ENCODE peak calls at places on chromosome 2, in five cellular contexts. Q, F, N, V and G are unnamed samples.

GRCh38 chr2:214117054-214117453 is 293.8 kb upstream of the VWC2L start:
- DNase-seq in Q (no peak), F (no peak), N (no peak), V (no peak), G (no peak)

GRCh38 chr2:64604929-64605550 is 48.7 kb downstream of the SERTAD2 start:
- DNase-seq in Q (no peak), F (no peak), N (no peak), V (peak), G (peak)

GRCh38 chr2:57552885-57553284 is 493.7 kb upstream of the VRK2 start:
- DNase-seq in Q (no peak), F (no peak), N (no peak), V (no peak), G (no peak)

GRCh38 chr2:240111253-240111652 is 24.9 kb downstream of the COPS9 start:
- DNase-seq in Q (no peak), F (no peak), N (no peak), V (peak), G (no peak)

GRCh38 chr2:194854941-194855340 is 802.1 kb upstream of the SLC39A10 start:
- DNase-seq in Q (no peak), F (no peak), N (no peak), V (no peak), G (no peak)

GRCh38 chr2:8633735-8634313 is 48.0 kb upstream of the ID2 start:
- DNase-seq in Q (no peak), F (no peak), N (no peak), V (peak), G (peak)

GRCh38 chr2:110838657-110839357 is 106.4 kb downstream of the ACOXL start:
- DNase-seq in Q (no peak), F (no peak), N (no peak), V (no peak), G (no peak)

GRCh38 chr2:78498125-78498524 is 527.4 kb upstream of the REG3G start:
- DNase-seq in Q (no peak), F (no peak), N (no peak), V (no peak), G (no peak)

GRCh38 chr2:165055081-165055879 is 100.0 kb upstream of the SLC38A11 start:
- DNase-seq in Q (no peak), F (no peak), N (no peak), V (peak), G (no peak)

GRCh38 chr2:3289526-3289925 is 88.1 kb downstream of the EIPR1 start:
- DNase-seq in Q (peak), F (no peak), N (no peak), V (no peak), G (no peak)

GRCh38 chr2:203787954-203788353 is 79.6 kb upstream of the CTLA4 start:
- DNase-seq in Q (no peak), F (no peak), N (no peak), V (no peak), G (no peak)

GRCh38 chr2:127342101-127342500 is 45.7 kb downstream of the MAP3K2 start:
- DNase-seq in Q (no peak), F (peak), N (no peak), V (no peak), G (no peak)

GRCh38 chr2:100924520-100925451 is 77.3 kb upstream of the RPL31 start:
- DNase-seq in Q (no peak), F (peak), N (peak), V (peak), G (no peak)

GRCh38 chr2:185644828-185645227 is 93.8 kb upstream of the FSIP2 start:
- DNase-seq in Q (no peak), F (no peak), N (no peak), V (no peak), G (no peak)

GRCh38 chr2:222038086-222038802 is 260.6 kb downstream of the PAX3 start:
- DNase-seq in Q (no peak), F (no peak), N (no peak), V (peak), G (peak)

GRCh38 chr2:185806783-185807182 is 68.2 kb downstream of the FSIP2 start:
- DNase-seq in Q (no peak), F (no peak), N (no peak), V (no peak), G (no peak)

GRCh38 chr2:47274780-47275117 is 119.6 kb upstream of the STPG4 start:
- DNase-seq in Q (no peak), F (no peak), N (no peak), V (no peak), G (no peak)
- TF ChIP-seq CTCF in Q (no peak), F (no peak), N (no peak), V (no peak), G (no peak)

GRCh38 chr2:28406276-28407096 is 13.8 kb downstream of the FOSL2 start:
- DNase-seq in Q (peak), F (no peak), N (no peak), V (peak), G (peak)

GRCh38 chr2:28407131-28407975 is 14.7 kb downstream of the FOSL2 start:
- DNase-seq in Q (no peak), F (no peak), N (no peak), V (no peak), G (no peak)

GRCh38 chr2:28407976-28408690 is 15.5 kb downstream of the FOSL2 start:
- DNase-seq in Q (no peak), F (no peak), N (no peak), V (no peak), G (no peak)

GRCh38 chr2:28411166-28411755 is 18.6 kb downstream of the FOSL2 start:
- DNase-seq in Q (no peak), F (no peak), N (no peak), V (no peak), G (no peak)

DNA sequence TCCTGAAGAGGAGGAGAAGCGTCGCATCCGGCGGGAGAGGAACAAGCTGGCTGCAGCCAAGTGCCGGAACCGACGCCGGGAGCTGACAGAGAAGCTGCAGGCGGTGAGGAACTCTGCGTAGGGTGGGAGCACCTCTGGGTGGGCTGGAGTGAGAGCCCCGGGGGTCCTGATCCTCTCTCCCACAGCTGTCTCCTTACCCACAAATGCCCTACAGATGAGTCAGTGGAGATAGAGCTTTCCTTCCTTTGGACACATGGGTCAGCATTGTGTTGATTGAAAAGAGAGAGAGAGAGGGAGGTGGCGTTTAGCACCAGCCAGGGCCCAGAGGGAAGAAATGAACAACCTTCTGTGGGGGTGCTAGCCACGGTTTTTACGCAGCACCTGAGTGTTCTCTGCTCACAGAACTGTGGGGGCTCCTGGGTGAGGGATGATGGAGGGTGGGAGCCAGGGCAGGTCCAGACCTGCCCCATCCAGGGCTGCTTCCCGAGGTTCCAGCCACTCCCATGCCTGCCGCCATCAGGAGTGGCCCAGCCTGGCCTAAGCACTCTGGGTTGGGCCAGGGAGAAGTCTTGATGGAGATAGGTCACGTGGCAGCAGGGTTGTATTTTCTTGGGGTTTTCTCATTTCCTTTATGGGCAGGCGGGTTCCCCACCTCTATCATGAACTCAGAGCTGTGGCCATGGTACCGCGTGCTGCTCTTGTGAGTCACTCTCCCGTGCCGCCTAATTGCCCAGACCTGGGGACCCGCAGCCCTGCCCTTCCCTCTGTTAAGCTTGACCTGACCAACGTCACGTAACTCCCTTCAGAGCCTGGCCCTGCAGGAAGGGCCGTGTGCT is 16.3 kb downstream of the FOSL2 start:
- DNase-seq in Q (no peak), F (no peak), N (no peak), V (peak), G (peak)
- TF ChIP-seq CTCF in Q (no peak), F (no peak), N (no peak), V (no peak), G (no peak)

GRCh38 chr2:200445284-200445683 is 64.6 kb downstream of the KCTD18 start:
- DNase-seq in Q (no peak), F (no peak), N (no peak), V (no peak), G (no peak)
- TF ChIP-seq CTCF in Q (no peak), F (peak), N (no peak), V (no peak), G (no peak)

GRCh38 chr2:209141142-209141541 is 282.7 kb upstream of the MAP2 start:
- DNase-seq in Q (no peak), F (no peak), N (no peak), V (no peak), G (peak)
- TF ChIP-seq CTCF in Q (no peak), F (no peak), N (no peak), V (no peak), G (no peak)

GRCh38 chr2:106293379-106293778 is 99.3 kb upstream of the UXS1 start:
- DNase-seq in Q (no peak), F (no peak), N (no peak), V (no peak), G (no peak)
- TF ChIP-seq CTCF in Q (no peak), F (no peak), N (no peak), V (no peak), G (no peak)

GRCh38 chr2:12050381-12050780 is 303.9 kb downstream of the LPIN1 start:
- DNase-seq in Q (no peak), F (no peak), N (no peak), V (no peak), G (peak)
- TF ChIP-seq CTCF in Q (no peak), F (no peak), N (no peak), V (no peak), G (no peak)

GRCh38 chr2:141889788-141890187 is 241.0 kb downstream of the LRP1B start:
- DNase-seq in Q (no peak), F (no peak), N (no peak), V (no peak), G (no peak)
- TF ChIP-seq CTCF in Q (no peak), F (no peak), N (no peak), V (no peak), G (no peak)

GRCh38 chr2:149017116-149017985 is 21.1 kb upstream of the LYPD6B start:
- DNase-seq in Q (peak), F (peak), N (peak), V (peak), G (peak)

GRCh38 chr2:149019768-149020167 is 18.7 kb upstream of the LYPD6B start:
- DNase-seq in Q (no peak), F (no peak), N (no peak), V (no peak), G (peak)

GRCh38 chr2:149012545-149012944 is 26.0 kb upstream of the LYPD6B start:
- DNase-seq in Q (no peak), F (no peak), N (no peak), V (no peak), G (no peak)

GRCh38 chr2:149018971-149019370 is 19.5 kb upstream of the LYPD6B start:
- DNase-seq in Q (no peak), F (no peak), N (no peak), V (no peak), G (no peak)

DNA sequence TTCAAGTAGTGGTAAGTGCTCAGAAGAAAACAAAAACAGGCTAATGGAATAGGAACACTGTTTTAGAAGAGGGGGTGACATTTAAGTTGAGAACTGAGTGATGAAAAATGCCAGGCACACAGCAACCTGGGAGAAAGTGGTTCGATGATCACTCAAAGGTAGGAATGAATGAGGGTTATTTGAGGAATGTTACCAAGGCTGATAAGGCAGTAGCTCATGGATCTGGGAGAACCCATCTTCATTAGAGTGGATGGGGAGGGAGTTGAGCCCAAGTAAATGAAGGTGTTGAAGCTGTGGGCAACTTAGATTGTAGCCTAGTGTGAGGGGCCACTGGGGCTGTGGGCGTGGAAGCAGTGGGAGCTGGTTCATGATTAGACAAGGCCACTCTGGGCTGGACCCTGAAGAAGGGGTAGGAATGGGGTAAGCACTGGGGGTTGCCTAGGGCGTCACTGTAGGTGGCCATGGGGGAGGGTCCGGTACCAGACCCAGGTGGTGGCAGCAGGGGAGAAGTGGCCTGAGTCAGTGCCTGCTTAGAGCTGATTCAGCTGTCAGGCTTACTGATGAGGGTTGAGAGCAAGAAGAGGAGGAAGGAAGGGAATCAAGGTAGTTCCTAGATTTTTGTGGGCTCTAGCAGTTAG is 22.5 kb upstream of the LYPD6B start:
- DNase-seq in Q (no peak), F (no peak), N (no peak), V (no peak), G (no peak)
- TF ChIP-seq CTCF in Q (no peak), F (no peak), N (no peak), V (no peak), G (no peak)